ENCODE peak calls at places on chromosomes 7 and 10, in five cellular contexts. L, H, P, C and R are unnamed samples.

GRCh38 chr10:5575482-5576153 is 50.9 kb downstream of the CALML3 start:
- DNase-seq in P (no peak), H (no peak), L (no peak), C (peak; percentile 78), R (no peak)

GRCh38 chr10:48249004-48249762 is 25.3 kb downstream of the FRMPD2 start:
- DNase-seq in L (no peak), P (no peak), C (no peak), H (peak; percentile 85), R (no peak)

GRCh38 chr7:111532625-111533024 is 29.7 kb downstream of the IMMP2L start:
- DNase-seq in C (no peak), P (peak; percentile 12), H (no peak), L (no peak), R (no peak)

GRCh38 chr10:4503076-4503475 is 322.9 kb upstream of the AKR1E2 start:
- DNase-seq in L (no peak), C (peak; percentile 10), H (no peak), P (no peak), R (no peak)

GRCh38 chr7:122303971-122304603 is 463 bp downstream of the FEZF1 start:
- DNase-seq in P (no peak), L (no peak), H (no peak), C (no peak), R (no peak)

GRCh38 chr10:19730071-19730470 is 86.2 kb upstream of the PLXDC2 start:
- DNase-seq in H (no peak), C (peak; percentile 68), L (peak; percentile 10), P (no peak), R (no peak)

GRCh38 chr10:95305606-95306385 is 15.0 kb upstream of the PDLIM1 start:
- DNase-seq in H (no peak), P (no peak), C (no peak), L (no peak), R (no peak)

GRCh38 chr7:82443801-82444219 is 233 bp upstream of the CACNA2D1 start:
- DNase-seq in P (peak; percentile 47), L (no peak), H (peak; percentile 94), C (peak; percentile 91), R (peak; percentile 89)

GRCh38 chr7:139471740-139472353 is 11.6 kb downstream of the KLRG2 start:
- DNase-seq in L (no peak), C (peak; percentile 57), H (no peak), P (no peak), R (no peak)

GRCh38 chr10:18293536-18294510 is 153.6 kb downstream of the CACNB2 start:
- DNase-seq in H (no peak), P (no peak), L (no peak), C (no peak), R (no peak)

GRCh38 chr7:2399848-2400587 is 3.4 kb upstream of the CHST12 start:
- DNase-seq in P (peak; percentile 88), L (peak; percentile 79), C (peak; percentile 95), H (no peak), R (peak; percentile 35)

GRCh38 chr7:15832996-15833395 is 146.5 kb upstream of the MEOX2 start:
- DNase-seq in H (no peak), C (no peak), L (no peak), P (no peak), R (no peak)

GRCh38 chr10:48798486-48799254 is 114.0 kb downstream of the WDFY4 start:
- DNase-seq in L (no peak), H (peak; percentile 55), P (no peak), C (peak; percentile 22), R (no peak)

GRCh38 chr10:125370578-125370977 is 210.2 kb upstream of the CTBP2 start:
- DNase-seq in P (no peak), L (peak; percentile 50), C (no peak), H (no peak), R (no peak)

GRCh38 chr10:48465860-48466521 is 138.9 kb downstream of the ARHGAP22 start:
- DNase-seq in L (no peak), P (peak; percentile 11), H (no peak), C (no peak), R (no peak)

GRCh38 chr10:18144928-18145327 is 4.7 kb downstream of the CACNB2 start:
- DNase-seq in H (no peak), P (peak; percentile 70), C (no peak), L (no peak), R (no peak)

GRCh38 chr10:29392376-29393021 is 103.6 kb downstream of the LYZL1 start:
- DNase-seq in P (peak; percentile 53), C (peak; percentile 31), L (peak; percentile 52), H (peak; percentile 31), R (no peak)

GRCh38 chr7:6576024-6576866 is 1.0 kb upstream of the ZDHHC4 start:
- DNase-seq in L (peak; percentile 54), C (no peak), H (no peak), P (no peak), R (no peak)

GRCh38 chr10:112804036-112804435 is 146.0 kb upstream of the TCF7L2 start:
- DNase-seq in H (no peak), L (no peak), C (no peak), P (peak; percentile 77), R (no peak)

GRCh38 chr7:32045228-32045627 is 25.0 kb downstream of the PDE1C start:
- DNase-seq in L (no peak), C (no peak), P (no peak), H (no peak), R (no peak)

GRCh38 chr10:27695088-27695487 is 50.5 kb downstream of the MKX start:
- DNase-seq in P (no peak), C (no peak), H (no peak), L (no peak), R (no peak)

GRCh38 chr10:114359041-114359952 is 45.0 kb downstream of the AFAP1L2 start:
- DNase-seq in L (no peak), P (no peak), C (no peak), H (no peak), R (no peak)

GRCh38 chr10:131870411-131870810 is 30.4 kb upstream of the PPP2R2D start:
- DNase-seq in P (no peak), C (no peak), L (no peak), H (no peak), R (no peak)

GRCh38 chr7:93226310-93226709 is at the start of gene HEPACAM2:
- DNase-seq in C (no peak), P (no peak), H (no peak), L (no peak), R (no peak)

GRCh38 chr7:149501651-149502050 is 4.0 kb upstream of the ZNF746 start:
- DNase-seq in L (no peak), H (no peak), C (no peak), P (no peak), R (no peak)

GRCh38 chr7:66146701-66147100 is 32.1 kb downstream of the CRCP start:
- DNase-seq in C (peak; percentile 63), P (no peak), L (no peak), H (no peak), R (no peak)

GRCh38 chr10:113486531-113486930 is 66.3 kb upstream of the HABP2 start:
- DNase-seq in H (peak; percentile 60), L (no peak), C (no peak), P (no peak), R (no peak)

GRCh38 chr10:78474743-78475142 is 441.1 kb downstream of the RPS24 start:
- DNase-seq in H (peak; percentile 82), L (no peak), P (no peak), C (no peak), R (no peak)

GRCh38 chr7:150806454-150806853 is 5.9 kb downstream of the TMEM176A start:
- DNase-seq in P (no peak), H (no peak), L (no peak), C (no peak), R (no peak)

DNA sequence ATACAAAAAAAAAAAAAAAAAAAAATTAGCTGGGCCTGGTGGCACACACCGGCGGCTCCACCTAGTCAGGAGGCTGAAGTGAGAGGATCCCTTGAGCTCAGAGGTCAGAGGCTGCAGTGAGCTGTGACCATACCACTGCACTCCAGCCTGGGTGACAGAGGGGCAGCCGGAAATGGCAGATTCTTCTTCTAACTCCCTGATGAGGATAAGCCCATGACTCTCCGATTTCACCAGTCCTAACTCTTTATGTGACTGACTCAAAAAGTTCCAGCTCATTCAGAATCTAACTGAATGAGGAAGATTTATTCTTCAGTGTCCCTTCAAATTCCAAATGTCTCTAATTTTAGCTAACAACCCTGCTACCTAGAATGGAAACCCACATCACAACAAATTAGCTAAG is 4.3 kb downstream of the C10orf67 start:
- DNase-seq in L (no peak), C (no peak), H (peak; percentile 21), P (no peak), R (no peak)
- H3K27ac ChIP-seq in L (no peak overlapping the region), C (no peak overlapping the region), H (no peak overlapping the region), P (no peak overlapping the region), R (no peak overlapping the region)

GRCh38 chr10:71714055-71714454 is 5.5 kb downstream of the C10orf105 start:
- DNase-seq in L (no peak), C (no peak), H (no peak), P (no peak), R (no peak)
- H3K4me3 ChIP-seq in L (no peak overlapping the region), C (no peak overlapping the region), H (peak overlapping the region; percentile 13), P (no peak overlapping the region), R (no peak overlapping the region)

GRCh38 chr7:47291461-47292051 is 290.4 kb downstream of the TNS3 start:
- DNase-seq in P (no peak), L (no peak), H (peak; percentile 81), C (peak; percentile 96), R (peak; percentile 77)
- TF ChIP-seq POLR2A in P (no peak), L (no peak), H (no peak), C (no peak), R (no peak)

DNA sequence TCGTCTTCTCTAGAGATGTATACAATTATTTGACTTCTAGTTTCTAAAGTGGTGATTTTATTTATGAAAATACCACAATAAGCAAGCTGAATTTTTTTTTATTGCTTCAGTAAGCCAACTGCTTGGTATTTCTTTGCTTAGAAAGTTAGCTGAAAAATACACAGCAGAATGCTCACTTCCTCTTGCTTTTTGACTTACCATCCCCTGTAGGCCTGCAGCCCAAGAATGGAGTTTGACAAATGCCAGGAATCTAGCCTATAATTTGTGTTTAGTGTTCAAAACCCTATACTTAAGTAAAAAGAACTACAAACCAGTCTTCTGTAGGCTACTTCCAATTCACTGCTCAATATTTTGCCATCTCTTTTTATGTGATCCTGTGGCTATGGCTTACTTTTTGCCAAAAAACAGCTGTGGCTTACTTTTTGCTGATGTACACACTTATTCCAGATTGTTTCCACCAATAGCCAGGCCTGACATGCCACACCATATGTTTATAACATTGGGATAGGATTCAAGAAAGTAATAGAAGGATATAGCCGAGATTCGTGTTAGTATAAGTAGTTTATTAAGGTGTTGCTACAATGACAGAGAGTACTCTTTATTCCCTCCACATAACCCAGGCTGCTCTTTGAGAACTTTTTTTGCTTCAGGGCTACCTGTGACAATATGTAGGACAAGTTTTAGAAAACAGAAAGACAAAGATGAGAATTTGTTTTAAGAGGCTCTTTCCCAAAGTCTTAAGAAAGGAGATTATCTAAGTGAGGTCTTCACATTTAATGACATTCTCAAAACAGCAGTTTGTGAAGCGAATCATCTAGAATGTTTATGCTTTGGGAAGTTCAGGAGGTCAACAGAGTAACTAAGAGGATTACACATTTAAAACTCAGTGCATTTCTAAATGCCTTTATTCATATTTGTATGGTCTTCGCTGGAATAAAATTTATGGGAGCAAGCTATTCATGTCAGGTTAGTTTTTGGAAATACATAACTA is 263.9 kb upstream of the FZD1 start:
- DNase-seq in H (no peak), P (no peak), L (no peak), C (peak; percentile 47), R (no peak)
- H3K27ac ChIP-seq in H (no peak overlapping the region), P (no peak overlapping the region), L (no peak overlapping the region), C (peak overlapping the region; percentile 32), R (no peak overlapping the region)

DNA sequence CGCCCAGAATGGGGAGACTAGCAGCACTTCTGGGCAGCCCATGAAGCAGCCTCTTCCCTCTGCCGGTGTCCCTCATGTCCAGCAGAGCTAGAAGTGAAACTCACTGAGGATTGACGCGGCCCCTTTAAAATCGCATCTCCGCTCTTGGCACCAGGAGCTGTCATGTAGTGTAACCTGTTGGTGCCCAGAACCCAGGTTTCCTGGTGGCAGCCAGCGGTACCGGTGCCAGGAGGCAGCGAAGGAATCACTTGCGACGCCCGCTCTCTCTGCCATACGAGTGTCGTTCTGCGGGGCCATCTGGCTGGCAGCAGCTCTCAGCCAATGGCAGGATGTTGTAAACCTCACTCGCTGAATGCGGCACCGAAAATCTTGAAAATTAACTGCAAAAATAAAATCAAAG is 82.7 kb downstream of the CUX1 start:
- DNase-seq in P (no peak), C (no peak), L (no peak), H (no peak), R (peak; percentile 78)
- H3K4me3 ChIP-seq in P (no peak overlapping the region), C (no peak overlapping the region), L (no peak overlapping the region), H (peak overlapping the region; percentile 42), R (peak overlapping the region; percentile 50)